ENCODE peak calls at places on chromosome 17, in ten cellular contexts. One of them, this sample, is unnamed.

GRCh38 chr17:33819539-33819938 is 435.5 kb upstream of the CCL2 start:
- DNase-seq in SK-MEL-5: no peak
- DNase-seq in dorsolateral prefrontal cortex: no peak
- DNase-seq in heart right ventricle: no peak
- DNase-seq in stomach: no peak
- DNase-seq in activated gamma-delta T cell treated with anti-CD3 and anti-CD28 coated beads, Interleukin-2, amount 50 U/mL, for 16 hours: no peak
- DNase-seq in NCI-H460: no peak
- DNase-seq in OCI-LY7: no peak
- DNase-seq in mucosa of gallbladder: no peak
- DNase-seq in stimulated activated CD4-positive, alpha-beta T cell treated with anti-CD3 and anti-CD28 coated beads, Interleukin-15, amount 100 ng/mL, for 48 hours: no peak
- DNase-seq in this sample: no peak

GRCh38 chr17:78794399-78794798 is 12.3 kb upstream of the CYTH1 start:
- DNase-seq in mucosa of gallbladder: no peak
- DNase-seq in stimulated activated CD4-positive, alpha-beta T cell treated with anti-CD3 and anti-CD28 coated beads, Interleukin-15, amount 100 ng/mL, for 48 hours: no peak
- DNase-seq in activated gamma-delta T cell treated with anti-CD3 and anti-CD28 coated beads, Interleukin-2, amount 50 U/mL, for 16 hours: no peak
- DNase-seq in OCI-LY7: no peak
- DNase-seq in stomach: no peak
- DNase-seq in SK-MEL-5: no peak
- DNase-seq in dorsolateral prefrontal cortex: no peak
- DNase-seq in heart right ventricle: no peak
- DNase-seq in NCI-H460: no peak
- DNase-seq in this sample: no peak

GRCh38 chr17:28372203-28372944 is 880 bp downstream of the SARM1 start:
- DNase-seq in mucosa of gallbladder: no peak
- DNase-seq in activated gamma-delta T cell treated with anti-CD3 and anti-CD28 coated beads, Interleukin-2, amount 50 U/mL, for 16 hours: no peak
- DNase-seq in dorsolateral prefrontal cortex: no peak
- DNase-seq in OCI-LY7: peak; percentile 41
- DNase-seq in heart right ventricle: no peak
- DNase-seq in stimulated activated CD4-positive, alpha-beta T cell treated with anti-CD3 and anti-CD28 coated beads, Interleukin-15, amount 100 ng/mL, for 48 hours: no peak
- DNase-seq in NCI-H460: no peak
- DNase-seq in SK-MEL-5: no peak
- DNase-seq in stomach: no peak
- DNase-seq in this sample: peak; percentile 24

GRCh38 chr17:5049314-5049819 is 14.1 kb upstream of the SLC52A1 start:
- DNase-seq in SK-MEL-5: no peak
- DNase-seq in OCI-LY7: peak; percentile 78
- DNase-seq in mucosa of gallbladder: peak; percentile 44
- DNase-seq in dorsolateral prefrontal cortex: no peak
- DNase-seq in NCI-H460: no peak
- DNase-seq in stimulated activated CD4-positive, alpha-beta T cell treated with anti-CD3 and anti-CD28 coated beads, Interleukin-15, amount 100 ng/mL, for 48 hours: no peak
- DNase-seq in activated gamma-delta T cell treated with anti-CD3 and anti-CD28 coated beads, Interleukin-2, amount 50 U/mL, for 16 hours: peak; percentile 38
- DNase-seq in heart right ventricle: no peak
- DNase-seq in stomach: peak; percentile 32
- DNase-seq in this sample: no peak

GRCh38 chr17:28807925-28808641 is 34.5 kb downstream of the FAM222B start:
- DNase-seq in stomach: no peak
- DNase-seq in mucosa of gallbladder: no peak
- DNase-seq in OCI-LY7: no peak
- DNase-seq in NCI-H460: peak; percentile 79
- DNase-seq in activated gamma-delta T cell treated with anti-CD3 and anti-CD28 coated beads, Interleukin-2, amount 50 U/mL, for 16 hours: no peak
- DNase-seq in SK-MEL-5: peak; percentile 28
- DNase-seq in heart right ventricle: no peak
- DNase-seq in dorsolateral prefrontal cortex: no peak
- DNase-seq in stimulated activated CD4-positive, alpha-beta T cell treated with anti-CD3 and anti-CD28 coated beads, Interleukin-15, amount 100 ng/mL, for 48 hours: no peak
- DNase-seq in this sample: peak; percentile 86

GRCh38 chr17:65677932-65678331 is 116.5 kb upstream of the AXIN2 start:
- DNase-seq in NCI-H460: no peak
- DNase-seq in mucosa of gallbladder: no peak
- DNase-seq in SK-MEL-5: no peak
- DNase-seq in stomach: no peak
- DNase-seq in dorsolateral prefrontal cortex: no peak
- DNase-seq in stimulated activated CD4-positive, alpha-beta T cell treated with anti-CD3 and anti-CD28 coated beads, Interleukin-15, amount 100 ng/mL, for 48 hours: no peak
- DNase-seq in activated gamma-delta T cell treated with anti-CD3 and anti-CD28 coated beads, Interleukin-2, amount 50 U/mL, for 16 hours: no peak
- DNase-seq in heart right ventricle: no peak
- DNase-seq in OCI-LY7: no peak
- DNase-seq in this sample: no peak

GRCh38 chr17:44385287-44386181 is 3.9 kb downstream of the ITGA2B start:
- DNase-seq in mucosa of gallbladder: peak; percentile 79
- DNase-seq in activated gamma-delta T cell treated with anti-CD3 and anti-CD28 coated beads, Interleukin-2, amount 50 U/mL, for 16 hours: peak; percentile 60
- DNase-seq in NCI-H460: peak; percentile 67
- DNase-seq in stomach: peak; percentile 85
- DNase-seq in OCI-LY7: peak; percentile 47
- DNase-seq in dorsolateral prefrontal cortex: peak; percentile 54
- DNase-seq in SK-MEL-5: no peak
- DNase-seq in heart right ventricle: peak; percentile 77
- DNase-seq in stimulated activated CD4-positive, alpha-beta T cell treated with anti-CD3 and anti-CD28 coated beads, Interleukin-15, amount 100 ng/mL, for 48 hours: peak; percentile 83
- DNase-seq in this sample: peak; percentile 72

GRCh38 chr17:81256616-81257015 is 17.5 kb downstream of the NDUFAF8 start:
- DNase-seq in dorsolateral prefrontal cortex: no peak
- DNase-seq in activated gamma-delta T cell treated with anti-CD3 and anti-CD28 coated beads, Interleukin-2, amount 50 U/mL, for 16 hours: no peak
- DNase-seq in OCI-LY7: no peak
- DNase-seq in stomach: no peak
- DNase-seq in heart right ventricle: no peak
- DNase-seq in SK-MEL-5: no peak
- DNase-seq in mucosa of gallbladder: no peak
- DNase-seq in stimulated activated CD4-positive, alpha-beta T cell treated with anti-CD3 and anti-CD28 coated beads, Interleukin-15, amount 100 ng/mL, for 48 hours: no peak
- DNase-seq in NCI-H460: no peak
- DNase-seq in this sample: peak; percentile 42

GRCh38 chr17:8832711-8833352 is 33.7 kb upstream of the MFSD6L start:
- DNase-seq in dorsolateral prefrontal cortex: no peak
- DNase-seq in mucosa of gallbladder: no peak
- DNase-seq in OCI-LY7: peak; percentile 11
- DNase-seq in SK-MEL-5: peak; percentile 48
- DNase-seq in NCI-H460: peak; percentile 6
- DNase-seq in activated gamma-delta T cell treated with anti-CD3 and anti-CD28 coated beads, Interleukin-2, amount 50 U/mL, for 16 hours: peak; percentile 10
- DNase-seq in stimulated activated CD4-positive, alpha-beta T cell treated with anti-CD3 and anti-CD28 coated beads, Interleukin-15, amount 100 ng/mL, for 48 hours: peak; percentile 25
- DNase-seq in stomach: no peak
- DNase-seq in heart right ventricle: no peak
- DNase-seq in this sample: no peak

GRCh38 chr17:57121308-57122042 is 36.4 kb downstream of the AKAP1 start:
- DNase-seq in heart right ventricle: peak; percentile 29
- DNase-seq in SK-MEL-5: peak; percentile 81
- DNase-seq in OCI-LY7: peak; percentile 54
- DNase-seq in stimulated activated CD4-positive, alpha-beta T cell treated with anti-CD3 and anti-CD28 coated beads, Interleukin-15, amount 100 ng/mL, for 48 hours: no peak
- DNase-seq in stomach: peak; percentile 41
- DNase-seq in NCI-H460: peak; percentile 34
- DNase-seq in mucosa of gallbladder: no peak
- DNase-seq in dorsolateral prefrontal cortex: peak; percentile 49
- DNase-seq in activated gamma-delta T cell treated with anti-CD3 and anti-CD28 coated beads, Interleukin-2, amount 50 U/mL, for 16 hours: no peak
- DNase-seq in this sample: peak; percentile 59

GRCh38 chr17:69857412-69857835 is 217.6 kb upstream of the KCNJ16 start:
- DNase-seq in activated gamma-delta T cell treated with anti-CD3 and anti-CD28 coated beads, Interleukin-2, amount 50 U/mL, for 16 hours: no peak
- DNase-seq in heart right ventricle: no peak
- DNase-seq in dorsolateral prefrontal cortex: no peak
- DNase-seq in stimulated activated CD4-positive, alpha-beta T cell treated with anti-CD3 and anti-CD28 coated beads, Interleukin-15, amount 100 ng/mL, for 48 hours: no peak
- DNase-seq in NCI-H460: peak; percentile 70
- DNase-seq in stomach: no peak
- DNase-seq in SK-MEL-5: no peak
- DNase-seq in mucosa of gallbladder: no peak
- DNase-seq in OCI-LY7: no peak
- DNase-seq in this sample: peak; percentile 80

GRCh38 chr17:44307387-44308186 is 814 bp upstream of the RUNDC3A start:
- DNase-seq in SK-MEL-5: peak; percentile 64
- DNase-seq in heart right ventricle: peak; percentile 45
- DNase-seq in dorsolateral prefrontal cortex: peak; percentile 61
- DNase-seq in stimulated activated CD4-positive, alpha-beta T cell treated with anti-CD3 and anti-CD28 coated beads, Interleukin-15, amount 100 ng/mL, for 48 hours: no peak
- DNase-seq in OCI-LY7: no peak
- DNase-seq in mucosa of gallbladder: no peak
- DNase-seq in NCI-H460: no peak
- DNase-seq in activated gamma-delta T cell treated with anti-CD3 and anti-CD28 coated beads, Interleukin-2, amount 50 U/mL, for 16 hours: no peak
- DNase-seq in stomach: no peak
- DNase-seq in this sample: peak; percentile 46

GRCh38 chr17:64157669-64158180 is 27.8 kb upstream of the ERN1 start:
- DNase-seq in heart right ventricle: no peak
- DNase-seq in dorsolateral prefrontal cortex: no peak
- DNase-seq in NCI-H460: no peak
- DNase-seq in stimulated activated CD4-positive, alpha-beta T cell treated with anti-CD3 and anti-CD28 coated beads, Interleukin-15, amount 100 ng/mL, for 48 hours: no peak
- DNase-seq in mucosa of gallbladder: no peak
- DNase-seq in activated gamma-delta T cell treated with anti-CD3 and anti-CD28 coated beads, Interleukin-2, amount 50 U/mL, for 16 hours: no peak
- DNase-seq in SK-MEL-5: no peak
- DNase-seq in OCI-LY7: no peak
- DNase-seq in stomach: no peak
- DNase-seq in this sample: no peak

GRCh38 chr17:37388266-37388665 is 12.5 kb downstream of the C17orf78 start:
- DNase-seq in NCI-H460: no peak
- DNase-seq in OCI-LY7: no peak
- DNase-seq in activated gamma-delta T cell treated with anti-CD3 and anti-CD28 coated beads, Interleukin-2, amount 50 U/mL, for 16 hours: no peak
- DNase-seq in heart right ventricle: no peak
- DNase-seq in SK-MEL-5: no peak
- DNase-seq in mucosa of gallbladder: no peak
- DNase-seq in stomach: no peak
- DNase-seq in stimulated activated CD4-positive, alpha-beta T cell treated with anti-CD3 and anti-CD28 coated beads, Interleukin-15, amount 100 ng/mL, for 48 hours: no peak
- DNase-seq in dorsolateral prefrontal cortex: no peak
- DNase-seq in this sample: peak; percentile 13

GRCh38 chr17:58506354-58507080 is 7.9 kb downstream of the MTMR4 start:
- DNase-seq in NCI-H460: no peak
- DNase-seq in stimulated activated CD4-positive, alpha-beta T cell treated with anti-CD3 and anti-CD28 coated beads, Interleukin-15, amount 100 ng/mL, for 48 hours: no peak
- DNase-seq in dorsolateral prefrontal cortex: no peak
- DNase-seq in activated gamma-delta T cell treated with anti-CD3 and anti-CD28 coated beads, Interleukin-2, amount 50 U/mL, for 16 hours: no peak
- DNase-seq in heart right ventricle: no peak
- DNase-seq in stomach: no peak
- DNase-seq in OCI-LY7: no peak
- DNase-seq in mucosa of gallbladder: no peak
- DNase-seq in SK-MEL-5: no peak
- DNase-seq in this sample: no peak

GRCh38 chr17:48045270-48046001 is 2.7 kb upstream of the NFE2L1 start:
- DNase-seq in stomach: no peak
- DNase-seq in OCI-LY7: no peak
- DNase-seq in NCI-H460: no peak
- DNase-seq in SK-MEL-5: no peak
- DNase-seq in dorsolateral prefrontal cortex: no peak
- DNase-seq in mucosa of gallbladder: no peak
- DNase-seq in stimulated activated CD4-positive, alpha-beta T cell treated with anti-CD3 and anti-CD28 coated beads, Interleukin-15, amount 100 ng/mL, for 48 hours: no peak
- DNase-seq in activated gamma-delta T cell treated with anti-CD3 and anti-CD28 coated beads, Interleukin-2, amount 50 U/mL, for 16 hours: no peak
- DNase-seq in heart right ventricle: no peak
- DNase-seq in this sample: peak; percentile 17

GRCh38 chr17:35082073-35082657 is 18.7 kb upstream of the RFFL start:
- DNase-seq in SK-MEL-5: no peak
- DNase-seq in stimulated activated CD4-positive, alpha-beta T cell treated with anti-CD3 and anti-CD28 coated beads, Interleukin-15, amount 100 ng/mL, for 48 hours: no peak
- DNase-seq in OCI-LY7: peak; percentile 33
- DNase-seq in NCI-H460: no peak
- DNase-seq in heart right ventricle: no peak
- DNase-seq in stomach: no peak
- DNase-seq in activated gamma-delta T cell treated with anti-CD3 and anti-CD28 coated beads, Interleukin-2, amount 50 U/mL, for 16 hours: no peak
- DNase-seq in mucosa of gallbladder: no peak
- DNase-seq in dorsolateral prefrontal cortex: no peak
- DNase-seq in this sample: peak; percentile 70

GRCh38 chr17:74417178-74418045 is 14.5 kb upstream of the GPRC5C start:
- DNase-seq in NCI-H460: peak; percentile 14
- DNase-seq in heart right ventricle: no peak
- DNase-seq in mucosa of gallbladder: no peak
- DNase-seq in activated gamma-delta T cell treated with anti-CD3 and anti-CD28 coated beads, Interleukin-2, amount 50 U/mL, for 16 hours: no peak
- DNase-seq in dorsolateral prefrontal cortex: no peak
- DNase-seq in stimulated activated CD4-positive, alpha-beta T cell treated with anti-CD3 and anti-CD28 coated beads, Interleukin-15, amount 100 ng/mL, for 48 hours: no peak
- DNase-seq in SK-MEL-5: no peak
- DNase-seq in OCI-LY7: peak; percentile 67
- DNase-seq in stomach: peak; percentile 43
- DNase-seq in this sample: peak; percentile 33

GRCh38 chr17:39950871-39951348 is 11.9 kb upstream of the GSDMA start:
- DNase-seq in OCI-LY7: no peak
- DNase-seq in stimulated activated CD4-positive, alpha-beta T cell treated with anti-CD3 and anti-CD28 coated beads, Interleukin-15, amount 100 ng/mL, for 48 hours: no peak
- DNase-seq in SK-MEL-5: no peak
- DNase-seq in dorsolateral prefrontal cortex: no peak
- DNase-seq in mucosa of gallbladder: no peak
- DNase-seq in stomach: no peak
- DNase-seq in heart right ventricle: peak; percentile 66
- DNase-seq in NCI-H460: no peak
- DNase-seq in activated gamma-delta T cell treated with anti-CD3 and anti-CD28 coated beads, Interleukin-2, amount 50 U/mL, for 16 hours: no peak
- DNase-seq in this sample: peak; percentile 11

GRCh38 chr17:73325527-73325842 is 13.7 kb upstream of the CDC42EP4 start:
- DNase-seq in mucosa of gallbladder: peak; percentile 45
- DNase-seq in NCI-H460: no peak
- DNase-seq in stomach: no peak
- DNase-seq in stimulated activated CD4-positive, alpha-beta T cell treated with anti-CD3 and anti-CD28 coated beads, Interleukin-15, amount 100 ng/mL, for 48 hours: no peak
- DNase-seq in dorsolateral prefrontal cortex: no peak
- DNase-seq in activated gamma-delta T cell treated with anti-CD3 and anti-CD28 coated beads, Interleukin-2, amount 50 U/mL, for 16 hours: no peak
- DNase-seq in SK-MEL-5: no peak
- DNase-seq in heart right ventricle: no peak
- DNase-seq in OCI-LY7: no peak
- DNase-seq in this sample: peak; percentile 90

GRCh38 chr17:34572483-34572882 is 6.9 kb upstream of the TMEM132E start:
- DNase-seq in activated gamma-delta T cell treated with anti-CD3 and anti-CD28 coated beads, Interleukin-2, amount 50 U/mL, for 16 hours: no peak
- DNase-seq in stomach: no peak
- DNase-seq in dorsolateral prefrontal cortex: no peak
- DNase-seq in NCI-H460: no peak
- DNase-seq in heart right ventricle: no peak
- DNase-seq in mucosa of gallbladder: no peak
- DNase-seq in OCI-LY7: no peak
- DNase-seq in SK-MEL-5: no peak
- DNase-seq in stimulated activated CD4-positive, alpha-beta T cell treated with anti-CD3 and anti-CD28 coated beads, Interleukin-15, amount 100 ng/mL, for 48 hours: no peak
- DNase-seq in this sample: no peak

GRCh38 chr17:77089118-77089477 is 51.7 kb upstream of the SEC14L1 start:
- DNase-seq in OCI-LY7: peak; percentile 48
- DNase-seq in heart right ventricle: no peak
- DNase-seq in activated gamma-delta T cell treated with anti-CD3 and anti-CD28 coated beads, Interleukin-2, amount 50 U/mL, for 16 hours: no peak
- DNase-seq in NCI-H460: no peak
- DNase-seq in SK-MEL-5: no peak
- DNase-seq in stimulated activated CD4-positive, alpha-beta T cell treated with anti-CD3 and anti-CD28 coated beads, Interleukin-15, amount 100 ng/mL, for 48 hours: no peak
- DNase-seq in mucosa of gallbladder: no peak
- DNase-seq in stomach: peak; percentile 39
- DNase-seq in dorsolateral prefrontal cortex: no peak
- DNase-seq in this sample: no peak

GRCh38 chr17:57879437-57880085 is 29.7 kb upstream of the MRPS23 start:
- DNase-seq in NCI-H460: no peak
- DNase-seq in SK-MEL-5: no peak
- DNase-seq in OCI-LY7: no peak
- DNase-seq in dorsolateral prefrontal cortex: no peak
- DNase-seq in stomach: no peak
- DNase-seq in activated gamma-delta T cell treated with anti-CD3 and anti-CD28 coated beads, Interleukin-2, amount 50 U/mL, for 16 hours: no peak
- DNase-seq in mucosa of gallbladder: peak; percentile 70
- DNase-seq in heart right ventricle: no peak
- DNase-seq in stimulated activated CD4-positive, alpha-beta T cell treated with anti-CD3 and anti-CD28 coated beads, Interleukin-15, amount 100 ng/mL, for 48 hours: peak; percentile 13
- DNase-seq in this sample: no peak

GRCh38 chr17:27473190-27473747 is 17.0 kb downstream of the KSR1 start:
- DNase-seq in stimulated activated CD4-positive, alpha-beta T cell treated with anti-CD3 and anti-CD28 coated beads, Interleukin-15, amount 100 ng/mL, for 48 hours: no peak
- DNase-seq in SK-MEL-5: no peak
- DNase-seq in stomach: no peak
- DNase-seq in heart right ventricle: no peak
- DNase-seq in NCI-H460: no peak
- DNase-seq in OCI-LY7: no peak
- DNase-seq in dorsolateral prefrontal cortex: no peak
- DNase-seq in activated gamma-delta T cell treated with anti-CD3 and anti-CD28 coated beads, Interleukin-2, amount 50 U/mL, for 16 hours: no peak
- DNase-seq in mucosa of gallbladder: no peak
- DNase-seq in this sample: no peak

GRCh38 chr17:45997624-45998023 is 1.4 kb upstream of the STH start:
- DNase-seq in heart right ventricle: no peak
- DNase-seq in mucosa of gallbladder: no peak
- DNase-seq in OCI-LY7: no peak
- DNase-seq in activated gamma-delta T cell treated with anti-CD3 and anti-CD28 coated beads, Interleukin-2, amount 50 U/mL, for 16 hours: no peak
- DNase-seq in SK-MEL-5: no peak
- DNase-seq in dorsolateral prefrontal cortex: no peak
- DNase-seq in NCI-H460: no peak
- DNase-seq in stomach: no peak
- DNase-seq in stimulated activated CD4-positive, alpha-beta T cell treated with anti-CD3 and anti-CD28 coated beads, Interleukin-15, amount 100 ng/mL, for 48 hours: no peak
- DNase-seq in this sample: peak; percentile 42

This sample was measured in fibroblast of pulmonary artery.